ENCODE peak calls at places on chromosomes 12 and 14, in eight cellular contexts. K is fibroblast of lung; I is neural progenitor cell; R is heart left ventricle; V is HCT116; F is body of pancreas; Z is CD8-positive, alpha-beta T cell; P is astrocyte. B is an unnamed sample.

GRCh38 chr14:100222219-100223093 is 16.5 kb upstream of the YY1 start:
- DNase-seq in K (no peak), I (peak; percentile 64), R (no peak), V (no peak), F (no peak), Z (no peak), P (no peak), B (no peak)

GRCh38 chr12:114384746-114385145 is 21.2 kb downstream of the TBX5 start:
- DNase-seq in K (peak; percentile 23), I (no peak), R (no peak), V (no peak), F (no peak), Z (no peak), P (peak; percentile 19), B (no peak)

GRCh38 chr12:65123435-65124063 is 2.4 kb upstream of the WIF1 start:
- DNase-seq in K (peak; percentile 5), I (peak; percentile 69), R (no peak), V (no peak), F (no peak), Z (no peak), P (no peak), B (no peak)

GRCh38 chr12:94783862-94784261 is 133.5 kb upstream of the TMCC3 start:
- DNase-seq in K (peak; percentile 53), I (no peak), R (no peak), V (no peak), F (no peak), Z (no peak), P (peak; percentile 38), B (peak; percentile 83)

GRCh38 chr14:61749867-61750266 is 12.4 kb upstream of the SNAPC1 start:
- DNase-seq in K (no peak), I (no peak), R (no peak), V (no peak), F (no peak), Z (no peak), P (no peak), B (no peak)

GRCh38 chr14:40336846-40337245 is 904.6 kb upstream of the FBXO33 start:
- DNase-seq in K (no peak), I (no peak), R (no peak), V (no peak), F (no peak), Z (no peak), P (no peak), B (no peak)

GRCh38 chr14:54625158-54625557 is 58.2 kb downstream of the SAMD4A start:
- DNase-seq in K (peak; percentile 88), I (no peak), R (no peak), V (no peak), F (no peak), Z (no peak), P (peak; percentile 89), B (no peak)

GRCh38 chr14:39766397-39767000 is 334.3 kb upstream of the FBXO33 start:
- DNase-seq in K (no peak), I (no peak), R (no peak), V (no peak), F (no peak), Z (no peak), P (no peak), B (no peak)

GRCh38 chr12:130087222-130087621 is 75.0 kb upstream of the FZD10 start:
- DNase-seq in K (no peak), I (no peak), R (no peak), V (no peak), F (no peak), Z (no peak), P (no peak), B (no peak)

GRCh38 chr12:65019696-65020095 is 101.4 kb downstream of the WIF1 start:
- DNase-seq in K (no peak), I (no peak), R (no peak), V (no peak), F (no peak), Z (no peak), P (no peak), B (no peak)

GRCh38 chr14:26281280-26281998 is 316.4 kb downstream of the NOVA1 start:
- DNase-seq in K (peak; percentile 81), I (no peak), R (no peak), V (no peak), F (no peak), Z (no peak), P (peak; percentile 79), B (peak; percentile 81)

GRCh38 chr12:59973515-59973914 is 377.7 kb downstream of the SLC16A7 start:
- DNase-seq in K (peak; percentile 90), I (no peak), R (no peak), V (peak; percentile 40), F (no peak), Z (no peak), P (peak; percentile 89), B (peak; percentile 87)

GRCh38 chr14:105315211-105315721 is 718 bp downstream of the PACS2 start:
- DNase-seq in K (peak; percentile 33), I (peak; percentile 66), R (no peak), V (peak; percentile 27), F (peak; percentile 56), Z (peak; percentile 72), P (no peak), B (peak; percentile 30)

GRCh38 chr12:561908-562593 is 101.2 kb downstream of the NINJ2 start:
- DNase-seq in K (no peak), I (no peak), R (no peak), V (no peak), F (no peak), Z (no peak), P (no peak), B (no peak)

GRCh38 chr12:53325539-53326061 is 4.2 kb upstream of the AAAS start:
- DNase-seq in K (no peak), I (peak; percentile 70), R (peak; percentile 39), V (no peak), F (peak; percentile 42), Z (no peak), P (no peak), B (no peak)

GRCh38 chr12:4506870-4507269 is 31.8 kb upstream of the RAD51AP1 start:
- DNase-seq in K (peak; percentile 81), I (no peak), R (no peak), V (no peak), F (no peak), Z (no peak), P (peak; percentile 78), B (peak; percentile 57)

GRCh38 chr12:41023836-41024235 is 164.3 kb upstream of the PDZRN4 start:
- DNase-seq in K (no peak), I (no peak), R (no peak), V (no peak), F (no peak), Z (no peak), P (no peak), B (no peak)

GRCh38 chr12:5518584-5519365 is 86.9 kb downstream of the NTF3 start:
- DNase-seq in K (no peak), I (peak; percentile 30), R (no peak), V (no peak), F (no peak), Z (no peak), P (no peak), B (no peak)

GRCh38 chr12:48187916-48188695 is 4.7 kb downstream of the CCDC184 start:
- DNase-seq in K (no peak), I (no peak), R (no peak), V (no peak), F (no peak), Z (no peak), P (no peak), B (no peak)

GRCh38 chr14:92688434-92689375 is 59.7 kb downstream of the LGMN start:
- DNase-seq in K (no peak), I (no peak), R (no peak), V (no peak), F (peak; percentile 55), Z (no peak), P (no peak), B (no peak)

GRCh38 chr14:69711065-69711464 is 55.9 kb upstream of the SRSF5 start:
- DNase-seq in K (no peak), I (no peak), R (peak; percentile 74), V (no peak), F (peak; percentile 51), Z (no peak), P (no peak), B (no peak)
- H3K4me1 ChIP-seq in K (peaks cover 10% of the 10 kb centered on the region), I (peaks cover 63% of the 10 kb centered on the region), R (peaks cover 45% of the 10 kb centered on the region), V (peaks cover 15% of the 10 kb centered on the region), F (peaks cover 38% of the 10 kb centered on the region), Z (peaks cover 13% of the 10 kb centered on the region), P (peaks cover 12% of the 10 kb centered on the region), B (peaks cover 15% of the 10 kb centered on the region)

GRCh38 chr12:30695327-30696102 is at the start of gene IPO8:
- DNase-seq in K (peak; percentile 93), I (peak; percentile 96), R (peak; percentile 93), V (peak; percentile 87), F (peak; percentile 93), Z (peak; percentile 89), P (peak; percentile 86), B (peak; percentile 67)
- TF ChIP-seq CTCF in K (peak; percentile 25), I (peak; percentile 51), R (no peak), V (peak; percentile 29), F (peak; percentile 52), Z (no peak), P (no peak), B (peak; percentile 17)

GRCh38 chr12:117045175-117045997 is 53.8 kb downstream of the TESC start:
- DNase-seq in K (no peak), I (no peak), R (no peak), V (no peak), F (no peak), Z (no peak), P (no peak), B (no peak)

GRCh38 chr12:117045998-117046374 is 53.2 kb downstream of the TESC start:
- DNase-seq in K (no peak), I (peak; percentile 70), R (no peak), V (no peak), F (no peak), Z (no peak), P (no peak), B (no peak)

GRCh38 chr12:117043598-117043901 is 55.7 kb downstream of the TESC start:
- DNase-seq in K (no peak), I (no peak), R (no peak), V (no peak), F (no peak), Z (no peak), P (no peak), B (no peak)

GRCh38 chr12:117044311-117044710 is 54.9 kb downstream of the TESC start:
- DNase-seq in K (no peak), I (no peak), R (no peak), V (no peak), F (no peak), Z (no peak), P (no peak), B (no peak)

GRCh38 chr12:117044790-117045174 is 54.4 kb downstream of the TESC start:
- DNase-seq in K (no peak), I (no peak), R (no peak), V (no peak), F (no peak), Z (no peak), P (no peak), B (no peak)
- H3K27ac ChIP-seq in K (no peak overlapping the region), I (no peak overlapping the region), R (peak overlapping the region; percentile 79), V (no peak overlapping the region), F (no peak overlapping the region), Z (no peak overlapping the region), P (no peak overlapping the region), B (no peak overlapping the region)

GRCh38 chr12:123085046-123085445 is 65.8 kb downstream of the PITPNM2 start:
- DNase-seq in K (no peak), I (no peak), R (no peak), V (no peak), F (no peak), Z (no peak), P (no peak), B (no peak)
- H3K4me1 ChIP-seq in K (peaks cover 12% of the 10 kb centered on the region), I (no peaks in the 10 kb centered on the region), R (peaks cover 65% of the 10 kb centered on the region), V (peaks cover 24% of the 10 kb centered on the region), F (peaks cover 14% of the 10 kb centered on the region), Z (peaks cover 8% of the 10 kb centered on the region), P (peaks cover 15% of the 10 kb centered on the region), B (peaks cover 18% of the 10 kb centered on the region)

GRCh38 chr14:99035712-99036593 is 236.0 kb downstream of the BCL11B start:
- DNase-seq in K (peak; percentile 96), I (peak; percentile 86), R (peak; percentile 64), V (peak; percentile 19), F (peak; percentile 71), Z (no peak), P (peak; percentile 93), B (peak; percentile 89)
- TF ChIP-seq CTCF in K (no peak), I (no peak), R (no peak), V (no peak), F (no peak), Z (no peak), P (no peak), B (no peak)